ENCODE peak calls at places on chromosomes 3 and 15, in four cellular contexts. J, F, E and Z are unnamed samples.

GRCh38 chr3:38578081-38578475 is 71.4 kb downstream of the SCN5A start:
- DNase-seq in J (no peak), F (no peak), E (no peak), Z (no peak)

GRCh38 chr3:14822875-14823807 is 4.4 kb downstream of the FGD5 start:
- DNase-seq in J (no peak), F (no peak), E (no peak), Z (no peak)

GRCh38 chr3:42134867-42135464 is 43.8 kb downstream of the TRAK1 start:
- DNase-seq in J (no peak), F (no peak), E (no peak), Z (no peak)

GRCh38 chr15:40310001-40310959 is 2.5 kb upstream of the PLCB2 start:
- DNase-seq in J (peak; percentile 77), F (peak; percentile 25), E (peak; percentile 32), Z (no peak)

GRCh38 chr3:112376413-112376812 is 43.5 kb downstream of the CD200 start:
- DNase-seq in J (no peak), F (no peak), E (no peak), Z (no peak)

GRCh38 chr15:48954538-48954937 is 9.2 kb downstream of the SHC4 start:
- DNase-seq in J (no peak), F (no peak), E (peak; percentile 79), Z (no peak)

GRCh38 chr15:51119120-51119519 is 24.4 kb upstream of the TNFAIP8L3 start:
- DNase-seq in J (no peak), F (no peak), E (no peak), Z (no peak)

GRCh38 chr3:149553781-149554451 is 79.4 kb downstream of the TM4SF4 start:
- DNase-seq in J (no peak), F (no peak), E (no peak), Z (no peak)

GRCh38 chr15:41969851-41970431 is 2.4 kb downstream of the EHD4 start:
- DNase-seq in J (no peak), F (no peak), E (peak; percentile 50), Z (no peak)

GRCh38 chr15:41855121-41855941 is 16.7 kb downstream of the PLA2G4B start:
- DNase-seq in J (no peak), F (no peak), E (no peak), Z (no peak)